ENCODE peak calls at places on chromosomes 5 and 9, in nine cellular contexts. P is fibroblast of the aortic adventitia, T is HFF-Myc, D is cardiac fibroblast, E is mucosa of descending colon, V is BJ, G is esophagus muscularis mucosa, U is A549, C is MM.1S. N is an unnamed sample.

GRCh38 chr5:40790947-40791593 is 7.1 kb downstream of the PRKAA1 start:
- DNase-seq in P (peak; percentile 40), T (no peak), D (peak; percentile 72), E (no peak), V (no peak), G (no peak), U (no peak), C (no peak), N (no peak)

GRCh38 chr5:171673328-171673727 is 112.3 kb upstream of the SMIM23 start:
- DNase-seq in P (peak; percentile 76), T (no peak), D (no peak), E (no peak), V (no peak), G (no peak), U (no peak), C (no peak), N (no peak)

GRCh38 chr9:87445646-87446045 is 52.0 kb upstream of the DAPK1 start:
- DNase-seq in P (peak; percentile 13), T (no peak), D (peak; percentile 22), E (no peak), V (no peak), G (no peak), U (peak; percentile 60), C (peak; percentile 37), N (no peak)

GRCh38 chr9:36023260-36024048 is 13.3 kb upstream of the RECK start:
- DNase-seq in P (peak; percentile 85), T (no peak), D (peak; percentile 82), E (no peak), V (no peak), G (no peak), U (peak; percentile 60), C (peak; percentile 78), N (peak; percentile 63)

GRCh38 chr9:119441338-119441737 is 72.1 kb upstream of the BRINP1 start:
- DNase-seq in P (no peak), T (no peak), D (no peak), E (no peak), V (no peak), G (no peak), U (no peak), C (no peak), N (no peak)

GRCh38 chr5:39235648-39236047 is 16.3 kb upstream of the FYB1 start:
- DNase-seq in P (no peak), T (no peak), D (no peak), E (no peak), V (no peak), G (no peak), U (no peak), C (no peak), N (no peak)

GRCh38 chr5:159257629-159258283 is 5.3 kb upstream of the UBLCP1 start:
- DNase-seq in P (no peak), T (no peak), D (no peak), E (no peak), V (no peak), G (no peak), U (no peak), C (no peak), N (no peak)

GRCh38 chr9:94016744-94017143 is 61.6 kb upstream of the BARX1 start:
- DNase-seq in P (no peak), T (no peak), D (no peak), E (no peak), V (no peak), G (peak; percentile 82), U (no peak), C (no peak), N (no peak)

GRCh38 chr9:80648336-80648735 is 1041.0 kb downstream of the TLE1 start:
- DNase-seq in P (peak; percentile 69), T (no peak), D (peak; percentile 75), E (no peak), V (no peak), G (no peak), U (no peak), C (no peak), N (no peak)

GRCh38 chr9:109903515-109904138 is 123.6 kb downstream of the PALM2AKAP2 start:
- DNase-seq in P (peak; percentile 89), T (peak; percentile 69), D (peak; percentile 91), E (no peak), V (no peak), G (no peak), U (peak; percentile 64), C (peak; percentile 84), N (peak; percentile 55)
- TF ChIP-seq CTCF in P (peak; percentile 79), T (peak; percentile 78), D (peak; percentile 72), E (peak; percentile 47), V (peak; percentile 77), G (peak; percentile 78), U (peak; percentile 92), C (peak; percentile 88), N (peak; percentile 93)

DNA sequence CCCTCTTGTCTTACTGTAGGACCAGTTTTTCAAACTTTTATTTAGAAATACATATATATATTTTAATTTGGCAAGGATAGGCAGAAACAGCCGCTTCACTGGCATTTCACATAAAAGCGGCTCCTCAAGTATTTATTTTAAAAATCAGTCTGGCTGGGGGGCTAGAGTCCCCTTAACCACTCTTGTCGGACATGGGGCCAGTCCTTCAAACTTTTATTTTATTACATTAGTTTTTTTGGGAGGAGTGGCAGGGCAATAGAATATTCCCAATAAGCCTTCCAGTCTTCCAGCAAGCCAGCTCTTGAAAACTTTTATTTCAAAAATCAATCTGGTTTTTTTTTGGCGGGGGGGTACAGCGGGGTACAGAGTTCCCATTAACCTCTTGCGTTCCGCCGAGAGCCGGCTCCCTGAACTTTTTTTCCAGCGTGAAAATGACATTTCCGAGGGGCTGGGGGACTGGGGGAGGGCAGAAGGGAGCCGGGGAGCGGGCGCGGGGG is 641 bp upstream of the ZNF618 start:
- DNase-seq in P (peak; percentile 23), T (no peak), D (no peak), E (no peak), V (no peak), G (no peak), U (peak; percentile 15), C (no peak), N (no peak)
- H3K4me3 ChIP-seq in P (peak overlapping the region; percentile 51), T (peak overlapping the region; percentile 35), D (peak overlapping the region; percentile 32), E (no peak overlapping the region), V (peak overlapping the region; percentile 43), G (peak overlapping the region; percentile 91), U (peak overlapping the region; percentile 100), C (no peak overlapping the region), N (peak overlapping the region; percentile 22)

DNA sequence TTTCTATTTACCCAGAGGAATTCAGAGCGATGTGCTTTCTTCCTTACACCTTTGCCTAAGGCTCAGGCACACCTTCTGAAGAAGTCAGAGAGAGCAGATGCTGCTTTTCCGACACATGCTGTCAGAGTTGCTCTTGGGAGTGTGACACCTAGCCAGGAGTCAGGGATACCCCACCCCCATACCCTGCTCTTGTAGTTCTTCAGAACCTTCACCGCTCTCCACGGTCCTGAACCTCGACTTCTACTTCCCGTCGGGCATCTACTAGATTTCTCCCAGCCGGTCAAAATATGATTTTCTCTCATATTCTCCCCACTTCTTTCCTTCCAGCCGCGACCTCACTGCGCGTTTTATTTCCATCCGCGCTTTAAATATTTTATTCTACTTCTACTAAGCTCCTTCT is 1.7 kb downstream of the GRIN3A start:
- DNase-seq in P (no peak), T (no peak), D (peak; percentile 27), E (no peak), V (no peak), G (no peak), U (no peak), C (no peak), N (no peak)
- TF ChIP-seq CTCF in P (no peak), T (no peak), D (no peak), E (no peak), V (no peak), G (no peak), U (no peak), C (no peak), N (no peak)

GRCh38 chr5:95871407-95871806 is 48.9 kb upstream of the GLRX start:
- DNase-seq in P (no peak), T (no peak), D (no peak), E (no peak), V (no peak), G (no peak), U (no peak), C (no peak), N (no peak)

GRCh38 chr5:95870105-95870672 is 47.7 kb upstream of the GLRX start:
- DNase-seq in P (peak; percentile 63), T (no peak), D (peak; percentile 88), E (no peak), V (no peak), G (no peak), U (no peak), C (peak; percentile 58), N (no peak)

GRCh38 chr5:95876782-95877181 is 54.3 kb upstream of the GLRX start:
- DNase-seq in P (no peak), T (no peak), D (no peak), E (no peak), V (no peak), G (no peak), U (no peak), C (no peak), N (no peak)

GRCh38 chr5:95872333-95873268 is 50.1 kb upstream of the GLRX start:
- DNase-seq in P (no peak), T (no peak), D (no peak), E (no peak), V (no peak), G (no peak), U (no peak), C (no peak), N (no peak)

GRCh38 chr5:95873351-95873750 is 50.8 kb upstream of the GLRX start:
- DNase-seq in P (no peak), T (no peak), D (no peak), E (no peak), V (no peak), G (no peak), U (no peak), C (no peak), N (no peak)
- H3K4me3 ChIP-seq in P (no peak overlapping the region), T (no peak overlapping the region), D (no peak overlapping the region), E (no peak overlapping the region), V (no peak overlapping the region), G (no peak overlapping the region), U (no peak overlapping the region), C (no peak overlapping the region), N (no peak overlapping the region)

GRCh38 chr9:97545507-97545906 is 44.0 kb downstream of the TMOD1 start:
- DNase-seq in P (no peak), T (no peak), D (no peak), E (no peak), V (no peak), G (no peak), U (no peak), C (no peak), N (peak; percentile 47)
- TF ChIP-seq CTCF in P (no peak), T (no peak), D (no peak), E (no peak), V (no peak), G (no peak), U (no peak), C (no peak), N (no peak)

GRCh38 chr5:139646912-139647391 is 1.2 kb upstream of the CXXC5 start:
- DNase-seq in P (no peak), T (no peak), D (no peak), E (peak; percentile 64), V (no peak), G (no peak), U (no peak), C (no peak), N (peak; percentile 47)
- H3K4me3 ChIP-seq in P (no peak overlapping the region), T (no peak overlapping the region), D (no peak overlapping the region), E (no peak overlapping the region), V (no peak overlapping the region), G (peak overlapping the region; percentile 87), U (no peak overlapping the region), C (no peak overlapping the region), N (peak overlapping the region; percentile 72)

N was measured in adrenal gland.